ENCODE peak calls at places on chromosomes 5 and 9, in seven cellular contexts. Z, J, I, P, H, W and T are unnamed samples. For H3K4me1 and H3K36me3, the result is how much of the 10 kb centered on the place peaks cover.

GRCh38 chr5:31270396-31270795 is 76.9 kb downstream of the CDH6 start:
- DNase-seq in Z (no peak), J (peak), I (no peak), P (no peak), H (peak), W (no peak), T (no peak)

GRCh38 chr9:121652037-121652837 is 803 bp downstream of the DAB2IP start:
- DNase-seq in Z (no peak), J (peak), I (no peak), P (no peak), H (peak), W (no peak), T (no peak)

GRCh38 chr5:135356522-135357318 is 42.3 kb downstream of the MACROH2A1 start:
- DNase-seq in Z (peak), J (no peak), I (no peak), P (no peak), H (peak), W (no peak), T (no peak)

GRCh38 chr5:117165068-117165467 is 590.4 kb upstream of the SEMA6A start:
- DNase-seq in Z (no peak), J (no peak), I (no peak), P (no peak), H (no peak), W (no peak), T (no peak)

GRCh38 chr9:119758990-119759389 is 389.8 kb upstream of the BRINP1 start:
- DNase-seq in Z (no peak), J (no peak), I (no peak), P (no peak), H (no peak), W (no peak), T (no peak)

GRCh38 chr5:16550316-16550952 is 66.4 kb downstream of the RETREG1 start:
- DNase-seq in Z (no peak), J (peak), I (no peak), P (peak), H (peak), W (peak), T (no peak)

GRCh38 chr9:14281136-14281795 is 32.7 kb downstream of the NFIB start:
- DNase-seq in Z (no peak), J (no peak), I (no peak), P (no peak), H (no peak), W (no peak), T (no peak)

GRCh38 chr9:81588148-81588874 is 101.0 kb downstream of the TLE1 start:
- DNase-seq in Z (no peak), J (no peak), I (no peak), P (no peak), H (no peak), W (peak), T (no peak)

GRCh38 chr9:38336341-38336740 is 56.2 kb upstream of the ALDH1B1 start:
- DNase-seq in Z (no peak), J (no peak), I (no peak), P (no peak), H (no peak), W (no peak), T (no peak)

GRCh38 chr9:79611091-79611614 is 39.4 kb downstream of the TLE4 start:
- DNase-seq in Z (no peak), J (peak), I (no peak), P (no peak), H (no peak), W (no peak), T (no peak)

GRCh38 chr9:16824545-16825041 is 45.9 kb downstream of the BNC2 start:
- DNase-seq in Z (no peak), J (peak), I (no peak), P (no peak), H (peak), W (no peak), T (no peak)

GRCh38 chr9:136088481-136088938 is 6.6 kb downstream of the NACC2 start:
- DNase-seq in Z (peak), J (no peak), I (no peak), P (no peak), H (peak), W (no peak), T (no peak)

GRCh38 chr9:123696476-123696875 is 233.4 kb downstream of the DENND1A start:
- DNase-seq in Z (no peak), J (no peak), I (no peak), P (no peak), H (no peak), W (no peak), T (no peak)

GRCh38 chr5:180631549-180632392 is 17.6 kb downstream of the FLT4 start:
- DNase-seq in Z (no peak), J (no peak), I (no peak), P (no peak), H (no peak), W (no peak), T (no peak)

GRCh38 chr5:173764321-173765029 is 123.7 kb upstream of the CPEB4 start:
- DNase-seq in Z (peak), J (no peak), I (peak), P (no peak), H (no peak), W (peak), T (no peak)

GRCh38 chr9:89946741-89947140 is 341.9 kb downstream of the GADD45G start:
- DNase-seq in Z (no peak), J (no peak), I (no peak), P (no peak), H (no peak), W (no peak), T (no peak)

GRCh38 chr9:136978073-136978864 is 965 bp downstream of the PTGDS start:
- DNase-seq in Z (peak), J (peak), I (no peak), P (peak), H (peak), W (peak), T (peak)

GRCh38 chr9:136589766-136590740 is 44.2 kb upstream of the NOTCH1 start:
- DNase-seq in Z (peak), J (no peak), I (no peak), P (no peak), H (no peak), W (no peak), T (no peak)

GRCh38 chr9:23563497-23563896 is 262.5 kb downstream of the ELAVL2 start:
- DNase-seq in Z (no peak), J (no peak), I (no peak), P (no peak), H (no peak), W (no peak), T (no peak)

GRCh38 chr5:121299153-121299552 is 552.5 kb upstream of the FTMT start:
- DNase-seq in Z (no peak), J (no peak), I (no peak), P (no peak), H (no peak), W (no peak), T (no peak)

GRCh38 chr5:102368392-102368791 is 72.3 kb upstream of the SLCO4C1 start:
- DNase-seq in Z (no peak), J (no peak), I (no peak), P (no peak), H (no peak), W (no peak), T (no peak)

GRCh38 chr9:133533878-133534277 is 626 bp upstream of the ADAMTSL2 start:
- DNase-seq in Z (no peak), J (no peak), I (no peak), P (no peak), H (peak), W (no peak), T (no peak)

GRCh38 chr9:2337602-2338001 is 284.0 kb upstream of the VLDLR start:
- DNase-seq in Z (no peak), J (no peak), I (peak), P (no peak), H (no peak), W (no peak), T (no peak)

DNA sequence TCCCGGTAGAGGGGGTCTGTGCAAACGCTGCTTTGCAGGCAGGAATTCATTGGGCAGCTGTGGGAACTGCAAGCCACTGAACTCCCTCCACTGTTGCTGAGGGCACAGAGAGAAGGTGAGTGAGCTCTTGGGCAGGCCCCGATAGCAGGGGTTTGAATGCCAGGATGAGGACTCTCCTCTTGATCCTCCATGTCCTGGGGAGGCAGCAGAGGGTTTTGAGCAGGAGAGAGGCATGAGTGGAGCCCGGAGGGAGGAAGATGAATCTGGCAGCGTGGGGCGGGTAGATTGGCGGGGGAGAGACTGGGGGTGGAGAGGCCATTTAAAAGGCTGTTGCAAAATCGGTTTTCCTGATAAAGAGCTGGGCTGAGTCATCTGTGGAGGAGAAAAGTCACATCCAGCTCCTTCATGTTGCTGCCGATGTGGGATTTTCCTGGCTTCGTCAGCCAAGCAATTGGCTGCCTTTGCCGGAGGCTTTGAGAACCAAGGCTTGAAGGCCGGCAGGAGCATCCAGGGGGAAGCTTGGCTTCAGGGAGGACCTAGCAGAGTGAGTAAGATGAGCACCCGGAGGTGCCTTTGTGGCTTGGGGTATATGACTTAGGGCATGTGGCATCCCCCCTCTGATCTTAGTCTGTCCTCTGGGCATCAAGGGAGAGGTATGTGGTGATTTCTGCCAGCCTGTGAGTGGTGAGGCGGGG is at the start of gene SYNPO:
- DNase-seq in Z (peak), J (peak), I (no peak), P (no peak), H (peak), W (no peak), T (no peak)
- H3K4me1 ChIP-seq in Z (half or more), J (half or more), I (half or more), P (under half), H (half or more), W (half or more), T (under half)

GRCh38 chr5:53473644-53474043 is 6.8 kb upstream of the FST start:
- DNase-seq in Z (no peak), J (no peak), I (no peak), P (no peak), H (no peak), W (no peak), T (no peak)

GRCh38 chr5:53475320-53475719 is 5.1 kb upstream of the FST start:
- DNase-seq in Z (no peak), J (no peak), I (no peak), P (no peak), H (no peak), W (no peak), T (no peak)

GRCh38 chr5:53478411-53479044 is 1.9 kb upstream of the FST start:
- DNase-seq in Z (peak), J (peak), I (no peak), P (peak), H (peak), W (no peak), T (no peak)

GRCh38 chr5:53476531-53477480 is 3.6 kb upstream of the FST start:
- DNase-seq in Z (no peak), J (no peak), I (no peak), P (no peak), H (no peak), W (no peak), T (no peak)

GRCh38 chr5:53476019-53476418 is 4.4 kb upstream of the FST start:
- DNase-seq in Z (no peak), J (no peak), I (no peak), P (no peak), H (no peak), W (no peak), T (no peak)
- H3K27ac ChIP-seq in Z (no peak), J (no peak), I (no peak), P (no peak), H (no peak), W (no peak), T (no peak)

DNA sequence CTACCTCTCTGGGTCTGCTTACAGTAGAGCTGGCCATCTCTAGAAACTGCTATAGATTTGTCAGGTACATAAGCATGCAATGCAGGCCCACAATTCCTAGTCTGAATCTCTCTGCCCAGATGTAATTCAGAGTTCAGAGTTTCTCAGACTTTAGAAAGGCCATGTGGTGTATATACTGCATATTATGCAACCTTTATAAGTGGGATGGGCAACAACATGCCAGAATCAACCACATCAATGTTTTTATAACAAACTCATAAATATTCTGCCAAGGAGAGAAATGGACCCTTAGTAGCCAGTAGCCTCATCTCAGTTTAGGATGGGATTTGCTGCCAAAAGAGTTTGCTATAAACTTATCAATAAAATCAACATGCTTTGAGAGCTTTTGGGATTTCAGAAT is 78.8 kb downstream of the SLC1A1 start:
- DNase-seq in Z (no peak), J (no peak), I (no peak), P (no peak), H (no peak), W (no peak), T (no peak)
- H3K36me3 ChIP-seq in Z (under half), J (under half), I (under half), P (under half), H (under half), W (under half), T (under half)

GRCh38 chr5:150765789-150766149 is 7.0 kb upstream of the DCTN4 start:
- DNase-seq in Z (no peak), J (no peak), I (no peak), P (no peak), H (no peak), W (no peak), T (no peak)

GRCh38 chr5:150765019-150765788 is 6.4 kb upstream of the DCTN4 start:
- DNase-seq in Z (no peak), J (no peak), I (no peak), P (no peak), H (no peak), W (no peak), T (no peak)

GRCh38 chr5:150762216-150762615 is 3.4 kb upstream of the DCTN4 start:
- DNase-seq in Z (no peak), J (no peak), I (no peak), P (no peak), H (no peak), W (no peak), T (no peak)

GRCh38 chr5:150764530-150764929 is 5.7 kb upstream of the DCTN4 start:
- DNase-seq in Z (no peak), J (no peak), I (no peak), P (no peak), H (no peak), W (no peak), T (no peak)

DNA sequence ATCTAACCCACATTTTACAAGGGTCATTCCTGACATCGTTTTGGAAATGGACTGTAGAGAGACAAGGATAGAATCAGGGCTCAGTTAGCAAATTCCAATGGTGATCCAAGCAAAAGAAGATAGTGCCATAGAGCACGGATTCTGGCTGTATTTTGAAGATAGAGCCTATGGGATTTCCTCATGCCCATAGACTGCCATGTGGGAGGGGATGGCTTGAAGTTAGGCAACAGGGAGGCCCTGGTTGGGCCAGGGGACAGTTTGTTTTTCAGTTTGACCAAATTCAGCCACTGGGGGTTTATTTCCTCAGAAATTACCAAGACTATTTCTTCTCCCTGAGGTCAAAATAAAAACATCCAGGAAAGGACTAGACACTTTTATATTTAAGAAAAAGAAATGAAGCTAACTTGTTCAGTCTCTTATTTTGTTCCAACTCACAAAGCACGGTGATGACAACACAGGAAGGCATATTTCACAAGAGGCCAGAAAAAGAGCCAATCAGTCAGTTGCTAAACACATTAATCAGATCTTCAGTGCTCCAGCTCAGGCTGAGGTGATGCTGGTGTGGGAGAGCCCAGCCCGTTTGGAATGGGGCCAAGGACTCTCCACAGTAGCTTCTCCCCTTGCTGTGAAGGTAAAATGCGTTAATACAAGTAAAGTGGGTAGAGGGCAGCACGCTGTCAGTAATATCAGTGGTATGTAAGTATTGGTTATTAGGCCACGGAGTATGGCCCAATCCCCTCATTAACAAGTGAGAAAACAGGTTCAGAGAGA is 4.4 kb upstream of the DCTN4 start:
- DNase-seq in Z (peak), J (peak), I (no peak), P (no peak), H (peak), W (peak), T (no peak)
- H3K4me1 ChIP-seq in Z (under half), J (under half), I (under half), P (under half), H (under half), W (under half), T (under half)

GRCh38 chr5:94241288-94241651 is 377.1 kb downstream of the KIAA0825 start:
- DNase-seq in Z (no peak), J (no peak), I (no peak), P (no peak), H (no peak), W (no peak), T (no peak)
- H3K27ac ChIP-seq in Z (no peak), J (no peak), I (peak), P (no peak), H (peak), W (no peak), T (no peak)